ENCODE peak calls at places on chromosomes 1 and 21, in ten cellular contexts. C, P, J, Y, E, F, R, Z, S and K are unnamed samples.

GRCh38 chr1:163876546-163876945 is 554.8 kb downstream of the NUF2 start:
- DNase-seq in Y (no peak), S (no peak), Z (no peak), R (no peak), C (no peak), J (no peak), P (no peak), E (no peak), F (no peak), K (no peak)

GRCh38 chr1:220696226-220696862 is 6.2 kb downstream of the C1orf115 start:
- DNase-seq in F (no peak), R (no peak), C (no peak), J (no peak), E (no peak), Z (no peak), S (no peak), Y (no peak), P (no peak), K (no peak)

GRCh38 chr1:116666090-116666489 is 1.4 kb downstream of the IGSF3 start:
- DNase-seq in E (no peak), Z (no peak), J (no peak), P (no peak), Y (no peak), F (no peak), R (no peak), C (no peak), S (no peak), K (no peak)

GRCh38 chr1:160083968-160084770 is 2.8 kb downstream of the KCNJ9 start:
- DNase-seq in S (peak; percentile 29), Z (no peak), R (peak; percentile 76), J (peak; percentile 49), C (peak; percentile 17), P (no peak), E (no peak), Y (no peak), F (no peak), K (peak; percentile 77)

GRCh38 chr1:204102029-204102611 is 29.2 kb downstream of the SOX13 start:
- DNase-seq in F (no peak), C (no peak), R (no peak), J (no peak), S (no peak), P (no peak), Y (no peak), E (no peak), Z (no peak), K (no peak)

GRCh38 chr1:113201560-113201959 is 128.6 kb downstream of the LRIG2 start:
- DNase-seq in J (no peak), E (no peak), R (no peak), F (no peak), C (no peak), Y (no peak), P (no peak), S (no peak), Z (no peak), K (no peak)

GRCh38 chr1:230422221-230422981 is 3.7 kb downstream of the PGBD5 start:
- DNase-seq in F (no peak), E (no peak), P (no peak), C (no peak), S (no peak), Y (no peak), J (no peak), R (no peak), Z (no peak), K (no peak)

GRCh38 chr1:35222322-35223108 is 29.6 kb upstream of the SFPQ start:
- DNase-seq in P (no peak), S (no peak), R (no peak), Z (no peak), J (no peak), C (peak; percentile 83), Y (peak; percentile 79), E (peak; percentile 50), F (no peak), K (no peak)

GRCh38 chr1:111279144-111279543 is 11.5 kb upstream of the CHIA start:
- DNase-seq in E (no peak), R (no peak), Z (no peak), Y (no peak), S (no peak), C (no peak), J (no peak), F (no peak), P (no peak), K (no peak)

GRCh38 chr1:86119214-86119764 is 37.3 kb downstream of the COL24A1 start:
- DNase-seq in F (no peak), C (no peak), J (no peak), P (no peak), R (no peak), E (no peak), S (no peak), Y (no peak), Z (no peak), K (no peak)

GRCh38 chr21:35727830-35728229 is 332.5 kb downstream of the SETD4 start:
- DNase-seq in S (no peak), R (no peak), Y (no peak), Z (no peak), P (no peak), F (no peak), J (no peak), E (no peak), C (no peak), K (no peak)

GRCh38 chr1:18387307-18387706 is 93.4 kb upstream of the KLHDC7A start:
- DNase-seq in P (no peak), Z (no peak), C (no peak), E (no peak), J (no peak), F (no peak), R (no peak), S (no peak), Y (no peak), K (no peak)

GRCh38 chr1:58727363-58727762 is 27.5 kb upstream of the MYSM1 start:
- DNase-seq in F (no peak), P (peak; percentile 92), C (peak; percentile 90), S (peak; percentile 64), E (peak; percentile 45), R (no peak), Y (peak; percentile 97), Z (peak; percentile 83), J (no peak), K (no peak)

GRCh38 chr1:17591814-17592430 is 52.4 kb downstream of the ARHGEF10L start:
- DNase-seq in S (no peak), E (no peak), Z (no peak), Y (no peak), J (no peak), R (no peak), F (no peak), C (no peak), P (no peak), K (no peak)

GRCh38 chr1:200890818-200891773 is 3.6 kb upstream of the INAVA start:
- DNase-seq in Z (peak; percentile 29), Y (peak; percentile 8), S (peak; percentile 74), F (no peak), C (peak; percentile 32), R (peak; percentile 39), E (no peak), J (peak; percentile 27), P (peak; percentile 81), K (no peak)

GRCh38 chr21:45509566-45510465 is 32.4 kb downstream of the SLC19A1 start:
- DNase-seq in E (no peak), C (no peak), P (no peak), J (no peak), R (no peak), Z (no peak), F (no peak), Y (no peak), S (no peak), K (peak; percentile 58)

GRCh38 chr1:64474639-64475038 is 4.7 kb downstream of the CACHD1 start:
- DNase-seq in R (no peak), P (no peak), S (no peak), E (no peak), Y (no peak), Z (peak; percentile 79), J (peak; percentile 4), F (no peak), C (no peak), K (no peak)

GRCh38 chr1:56120021-56120420 is 459.3 kb downstream of the PLPP3 start:
- DNase-seq in P (no peak), R (no peak), S (no peak), C (peak; percentile 88), Z (no peak), F (no peak), J (no peak), Y (peak; percentile 72), E (peak; percentile 23), K (no peak)

GRCh38 chr21:20591294-20591693 is 406.9 kb upstream of the NCAM2 start:
- DNase-seq in S (no peak), E (no peak), P (no peak), Y (no peak), F (no peak), R (no peak), Z (no peak), C (no peak), J (no peak), K (no peak)